ENCODE peak calls at places on chromosome 3, in eight cellular contexts. N is aorta, E is heart right ventricle, G is PC-9, P is keratinocyte, Y is stomach, L is heart left ventricle, I is PC-3. W is an unnamed sample. For H3K4me1, the result is how much of the 10 kb centered on the place peaks cover.

GRCh38 chr3:191220908-191221307 is 21.9 kb downstream of the OSTN start:
- DNase-seq in N (no peak), E (no peak), G (no peak), P (no peak), Y (no peak), L (no peak), I (peak), W (no peak)

GRCh38 chr3:123084738-123085237 is 18.0 kb downstream of the PDIA5 start:
- DNase-seq in N (peak), E (no peak), G (no peak), P (no peak), Y (no peak), L (no peak), I (no peak), W (no peak)

GRCh38 chr3:129161860-129162271 is 1.0 kb upstream of the ISY1 start:
- DNase-seq in N (no peak), E (no peak), G (peak), P (no peak), Y (no peak), L (no peak), I (peak), W (no peak)

GRCh38 chr3:43233062-43233461 is 53.3 kb upstream of the SNRK start:
- DNase-seq in N (no peak), E (peak), G (no peak), P (no peak), Y (no peak), L (no peak), I (no peak), W (no peak)

GRCh38 chr3:38578081-38578475 is 71.4 kb downstream of the SCN5A start:
- DNase-seq in N (no peak), E (no peak), G (no peak), P (no peak), Y (peak), L (peak), I (no peak), W (no peak)

GRCh38 chr3:181230258-181230657 is 240.7 kb upstream of the DNAJC19 start:
- DNase-seq in N (no peak), E (no peak), G (no peak), P (no peak), Y (no peak), L (no peak), I (no peak), W (no peak)

GRCh38 chr3:114404590-114404989 is 110.8 kb downstream of the TIGIT start:
- DNase-seq in N (no peak), E (no peak), G (no peak), P (no peak), Y (no peak), L (no peak), I (no peak), W (no peak)

GRCh38 chr3:56683122-56683817 is at the start of gene TASOR:
- DNase-seq in N (peak), E (peak), G (peak), P (no peak), Y (peak), L (peak), I (peak), W (peak)

GRCh38 chr3:102741105-102741504 is 306.3 kb downstream of the ZPLD1 start:
- DNase-seq in N (no peak), E (no peak), G (no peak), P (no peak), Y (no peak), L (no peak), I (peak), W (no peak)

GRCh38 chr3:197154-197855 is 742 bp downstream of the CHL1 start:
- DNase-seq in N (peak), E (no peak), G (no peak), P (no peak), Y (no peak), L (no peak), I (no peak), W (no peak)

GRCh38 chr3:72161870-72162617 is 377.1 kb upstream of the PROK2 start:
- DNase-seq in N (no peak), E (no peak), G (no peak), P (peak), Y (no peak), L (no peak), I (peak), W (peak)

GRCh38 chr3:190252080-190252479 is 70.2 kb downstream of the CLDN1 start:
- DNase-seq in N (no peak), E (no peak), G (no peak), P (no peak), Y (no peak), L (no peak), I (no peak), W (no peak)

GRCh38 chr3:52782412-52783210 is 5.2 kb downstream of the ITIH1 start:
- DNase-seq in N (no peak), E (no peak), G (no peak), P (no peak), Y (no peak), L (no peak), I (no peak), W (no peak)

GRCh38 chr3:40108643-40109042 is 200.9 kb upstream of the EIF1B start:
- DNase-seq in N (no peak), E (no peak), G (no peak), P (no peak), Y (no peak), L (no peak), I (no peak), W (no peak)

DNA sequence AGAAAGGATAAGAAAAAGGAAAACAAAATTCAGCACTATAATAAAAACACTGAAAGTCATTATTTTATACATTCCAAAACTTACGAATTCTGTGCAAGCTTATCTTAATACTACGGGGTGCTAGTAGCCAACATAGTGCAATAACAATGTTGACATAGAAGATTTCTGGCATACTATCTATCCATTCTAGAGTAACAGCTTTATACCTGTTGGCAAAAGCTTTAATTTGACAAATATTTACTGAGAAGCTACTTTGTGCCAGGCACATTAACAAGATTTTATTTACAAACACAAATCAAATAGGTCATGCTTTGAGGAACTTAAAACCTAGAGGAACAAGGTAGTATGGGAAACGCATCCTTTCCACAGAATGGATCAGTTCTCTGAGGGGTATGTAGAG is 1.1 kb downstream of the ACKR4 start:
- DNase-seq in N (no peak), E (no peak), G (no peak), P (no peak), Y (no peak), L (no peak), I (no peak), W (no peak)
- H3K4me3 ChIP-seq in N (peak), E (peak), G (no peak), P (no peak), Y (no peak), L (no peak), I (no peak), W (no peak)

GRCh38 chr3:98778383-98778782 is 15.2 kb downstream of the ST3GAL6 start:
- DNase-seq in N (no peak), E (no peak), G (no peak), P (no peak), Y (no peak), L (no peak), I (no peak), W (no peak)

GRCh38 chr3:98778852-98779379 is 15.8 kb downstream of the ST3GAL6 start:
- DNase-seq in N (no peak), E (peak), G (no peak), P (peak), Y (no peak), L (no peak), I (no peak), W (no peak)

GRCh38 chr3:98779936-98780335 is 16.8 kb downstream of the ST3GAL6 start:
- DNase-seq in N (no peak), E (no peak), G (no peak), P (no peak), Y (no peak), L (no peak), I (no peak), W (no peak)

GRCh38 chr3:98777801-98778220 is 14.7 kb downstream of the ST3GAL6 start:
- DNase-seq in N (no peak), E (no peak), G (no peak), P (no peak), Y (no peak), L (no peak), I (peak), W (no peak)

GRCh38 chr3:98780343-98780742 is 17.2 kb downstream of the ST3GAL6 start:
- DNase-seq in N (no peak), E (no peak), G (no peak), P (no peak), Y (no peak), L (no peak), I (no peak), W (no peak)
- H3K27ac ChIP-seq in N (peak), E (no peak), G (no peak), P (no peak), Y (peak), L (peak), I (no peak), W (no peak)

GRCh38 chr3:187041362-187042061 is 97.8 kb downstream of the RPL39L start:
- DNase-seq in N (no peak), E (no peak), G (no peak), P (no peak), Y (no peak), L (no peak), I (no peak), W (no peak)
- H3K4me1 ChIP-seq in N (under half), E (half or more), G (under half), P (under half), Y (half or more), L (under half), I (under half), W (under half)

DNA sequence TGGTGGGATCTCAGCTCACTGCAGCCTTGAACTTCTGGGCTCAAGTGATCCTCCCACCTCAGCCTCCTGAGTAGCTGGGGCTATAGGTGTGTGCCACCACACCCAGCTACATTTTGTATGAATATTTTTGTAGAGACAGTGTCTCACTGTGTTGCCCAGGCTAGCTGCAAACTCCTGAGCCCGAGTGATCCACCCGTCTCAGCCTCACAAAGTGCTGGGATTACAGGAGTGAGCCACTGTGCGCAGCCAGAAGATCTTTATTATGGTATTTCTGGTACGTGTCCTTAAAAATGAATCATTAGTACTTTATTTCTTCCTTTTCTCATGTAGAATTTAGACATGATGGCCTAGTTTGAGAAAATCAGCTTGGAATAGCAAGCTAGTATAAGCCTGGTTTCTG is 153.3 kb downstream of the BCHE start:
- DNase-seq in N (no peak), E (no peak), G (no peak), P (no peak), Y (no peak), L (no peak), I (peak), W (no peak)
- H3K4me3 ChIP-seq in N (no peak), E (no peak), G (peak), P (peak), Y (no peak), L (no peak), I (peak), W (no peak)

GRCh38 chr3:98743071-98743470 is 20.1 kb upstream of the ST3GAL6 start:
- DNase-seq in N (no peak), E (no peak), G (no peak), P (no peak), Y (no peak), L (no peak), I (no peak), W (no peak)

GRCh38 chr3:98746882-98747281 is 16.3 kb upstream of the ST3GAL6 start:
- DNase-seq in N (no peak), E (no peak), G (no peak), P (no peak), Y (no peak), L (no peak), I (no peak), W (no peak)

GRCh38 chr3:98746122-98746521 is 17.0 kb upstream of the ST3GAL6 start:
- DNase-seq in N (no peak), E (no peak), G (no peak), P (no peak), Y (no peak), L (no peak), I (no peak), W (no peak)

GRCh38 chr3:98745718-98746117 is 17.4 kb upstream of the ST3GAL6 start:
- DNase-seq in N (no peak), E (no peak), G (no peak), P (no peak), Y (no peak), L (no peak), I (no peak), W (no peak)

GRCh38 chr3:98744283-98744682 is 18.9 kb upstream of the ST3GAL6 start:
- DNase-seq in N (no peak), E (no peak), G (no peak), P (no peak), Y (no peak), L (no peak), I (peak), W (no peak)
- H3K27ac ChIP-seq in N (no peak), E (no peak), G (no peak), P (no peak), Y (no peak), L (peak), I (no peak), W (no peak)

GRCh38 chr3:124810970-124811369 is 76.2 kb downstream of the ITGB5 start:
- DNase-seq in N (no peak), E (no peak), G (no peak), P (no peak), Y (no peak), L (no peak), I (no peak), W (no peak)
- H3K4me1 ChIP-seq in N (under half), E (half or more), G (under half), P (under half), Y (under half), L (under half), I (under half), W (under half)

GRCh38 chr3:194688946-194689345 is 3.3 kb downstream of the FAM43A start:
- DNase-seq in N (no peak), E (no peak), G (no peak), P (no peak), Y (peak), L (no peak), I (no peak), W (no peak)
- H3K4me3 ChIP-seq in N (no peak), E (peak), G (no peak), P (no peak), Y (no peak), L (no peak), I (peak), W (no peak)

DNA sequence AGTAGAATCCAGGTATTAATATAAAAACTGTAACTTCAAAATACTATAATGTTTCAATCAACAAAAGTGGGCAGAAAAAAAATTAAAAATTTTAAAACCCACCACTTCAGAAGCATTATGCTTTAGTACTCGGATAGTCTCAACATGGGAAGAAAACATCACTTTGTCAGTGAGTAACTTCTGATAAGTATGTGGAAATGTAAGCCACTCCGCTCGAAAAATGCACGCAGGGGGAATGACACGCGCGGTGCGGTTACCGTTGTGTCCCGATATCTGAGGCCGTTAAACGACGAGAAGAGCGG is 656 bp downstream of the NGLY1 start:
- DNase-seq in N (no peak), E (no peak), G (no peak), P (no peak), Y (no peak), L (no peak), I (no peak), W (no peak)
- H3K27ac ChIP-seq in N (peak), E (peak), G (no peak), P (peak), Y (peak), L (peak), I (peak), W (peak)

GRCh38 chr3:50592568-50592967 is 19.0 kb downstream of the CISH start:
- DNase-seq in N (no peak), E (no peak), G (no peak), P (no peak), Y (no peak), L (no peak), I (no peak), W (no peak)

GRCh38 chr3:50599115-50599715 is 12.4 kb downstream of the CISH start:
- DNase-seq in N (no peak), E (no peak), G (no peak), P (no peak), Y (no peak), L (no peak), I (no peak), W (no peak)

GRCh38 chr3:50591196-50591741 is 20.3 kb downstream of the CISH start:
- DNase-seq in N (peak), E (no peak), G (no peak), P (no peak), Y (no peak), L (no peak), I (no peak), W (no peak)

GRCh38 chr3:50599716-50600118 is 11.9 kb downstream of the CISH start:
- DNase-seq in N (no peak), E (no peak), G (no peak), P (no peak), Y (no peak), L (no peak), I (no peak), W (no peak)

DNA sequence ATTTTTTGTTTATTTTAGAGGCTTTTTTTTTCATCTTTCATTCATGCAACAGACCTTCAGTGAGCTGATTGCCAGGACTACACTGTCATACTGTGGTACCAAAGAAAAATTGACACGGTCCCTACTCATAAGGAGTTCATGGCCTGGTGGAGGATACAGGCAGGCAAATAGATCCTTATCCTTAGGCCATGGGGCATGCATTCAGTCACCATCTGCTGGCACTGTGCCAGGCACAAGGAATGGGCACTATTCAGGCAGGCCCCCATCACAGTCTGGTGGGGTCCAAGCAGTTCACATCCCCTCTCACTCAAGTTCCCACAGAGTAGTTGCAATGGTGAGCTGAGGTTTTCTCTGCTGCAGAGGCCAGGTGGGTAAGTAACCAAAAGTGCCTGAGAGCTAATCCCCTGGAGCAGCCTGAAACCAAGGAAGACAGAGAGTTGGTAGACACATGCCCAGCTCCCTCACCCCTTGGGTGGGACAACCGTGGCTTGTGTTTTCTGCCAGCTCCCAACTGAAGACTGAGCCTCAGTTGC is 17.3 kb downstream of the CISH start:
- DNase-seq in N (no peak), E (no peak), G (no peak), P (no peak), Y (no peak), L (no peak), I (no peak), W (no peak)
- H3K4me1 ChIP-seq in N (under half), E (half or more), G (under half), P (under half), Y (under half), L (under half), I (under half), W (under half)

GRCh38 chr3:163132111-163132510 is 1635.5 kb downstream of the OTOL1 start:
- DNase-seq in N (no peak), E (no peak), G (no peak), P (no peak), Y (no peak), L (no peak), I (no peak), W (no peak)

GRCh38 chr3:163129287-163129686 is 1632.7 kb downstream of the OTOL1 start:
- DNase-seq in N (no peak), E (no peak), G (no peak), P (no peak), Y (no peak), L (no peak), I (no peak), W (no peak)

GRCh38 chr3:163126115-163126514 is 1629.5 kb downstream of the OTOL1 start:
- DNase-seq in N (no peak), E (no peak), G (no peak), P (no peak), Y (no peak), L (no peak), I (no peak), W (no peak)
- H3K4me3 ChIP-seq in N (no peak), E (no peak), G (no peak), P (no peak), Y (no peak), L (no peak), I (no peak), W (no peak)